ENCODE peak calls at places on chromosomes 5 and 9, in four cellular contexts. D is HL-60, A is OCI-LY7, F is mammary epithelial cell. I is an unnamed sample.

GRCh38 chr5:91311697-91312501 is 71.2 kb downstream of the ARRDC3 start:
- DNase-seq in F (peak; percentile 97), A (peak; percentile 82), D (no peak), I (peak; percentile 76)

GRCh38 chr9:109742759-109743388 is 37.1 kb upstream of the PALM2AKAP2 start:
- DNase-seq in F (no peak), D (no peak), A (no peak), I (no peak)

GRCh38 chr5:56615750-56616149 is 199.6 kb upstream of the MAP3K1 start:
- DNase-seq in F (no peak), D (no peak), A (no peak), I (no peak)

GRCh38 chr5:40240111-40240510 is 439.6 kb upstream of the PTGER4 start:
- DNase-seq in D (no peak), A (no peak), F (peak; percentile 55), I (no peak)

GRCh38 chr5:86875539-86875938 is 257.8 kb downstream of the COX7C start:
- DNase-seq in A (no peak), D (no peak), F (no peak), I (no peak)

GRCh38 chr9:102113191-102113590 is 374.7 kb upstream of the GRIN3A start:
- DNase-seq in F (no peak), D (no peak), A (no peak), I (no peak)

GRCh38 chr9:106954974-106955850 is 92.2 kb downstream of the ZNF462 start:
- DNase-seq in D (no peak), F (no peak), A (no peak), I (no peak)

GRCh38 chr5:152542741-152543140 is 137.7 kb upstream of the NMUR2 start:
- DNase-seq in D (no peak), F (peak; percentile 47), A (no peak), I (no peak)

GRCh38 chr9:131721096-131721495 is 18.8 kb downstream of the RAPGEF1 start:
- DNase-seq in D (no peak), F (no peak), A (no peak), I (no peak)

GRCh38 chr9:86732514-86732913 is 214.8 kb downstream of the GAS1 start:
- DNase-seq in D (no peak), A (no peak), F (peak; percentile 94), I (no peak)

GRCh38 chr5:45741110-45741509 is 44.9 kb upstream of the HCN1 start:
- DNase-seq in A (no peak), D (no peak), F (no peak), I (no peak)

GRCh38 chr5:134240421-134240962 is 14.6 kb upstream of the PPP2CA start:
- DNase-seq in A (no peak), D (no peak), F (peak; percentile 44), I (no peak)

GRCh38 chr9:81182421-81182820 is 506.9 kb downstream of the TLE1 start:
- DNase-seq in D (no peak), F (peak; percentile 40), A (no peak), I (no peak)

GRCh38 chr9:37953775-37954437 is 50.0 kb upstream of the SLC25A51 start:
- DNase-seq in F (peak; percentile 99), A (no peak), D (no peak), I (no peak)

GRCh38 chr5:142872795-142873194 is 102.6 kb downstream of the ARHGAP26 start:
- DNase-seq in A (no peak), D (no peak), F (peak; percentile 98), I (no peak)

GRCh38 chr5:141411575-141411974 is 1.2 kb upstream of the PCDHGA10 start:
- DNase-seq in F (no peak), A (no peak), D (no peak), I (no peak)

GRCh38 chr5:33527696-33528095 is 86.9 kb downstream of the TARS1 start:
- DNase-seq in A (no peak), D (no peak), F (no peak), I (no peak)

GRCh38 chr5:1009359-1010180 is 968 bp downstream of the NKD2 start:
- DNase-seq in D (no peak), A (no peak), F (no peak), I (no peak)

GRCh38 chr5:97998946-97999345 is 774.5 kb upstream of the RGMB start:
- DNase-seq in A (no peak), D (no peak), F (no peak), I (no peak)

GRCh38 chr9:127526655-127527559 is 75.6 kb downstream of the LRSAM1 start:
- DNase-seq in D (no peak), F (no peak), A (no peak), I (no peak)

GRCh38 chr9:128249914-128250838 is 25.6 kb downstream of the GOLGA2 start:
- DNase-seq in F (peak; percentile 86), D (peak; percentile 76), A (peak; percentile 92), I (peak; percentile 98)

GRCh38 chr5:80569086-80569960 is 757 bp downstream of the ANKRD34B start:
- DNase-seq in F (no peak), D (no peak), A (no peak), I (no peak)

GRCh38 chr5:35171108-35171507 is 59.2 kb downstream of the PRLR start:
- DNase-seq in A (no peak), D (no peak), F (no peak), I (no peak)

GRCh38 chr5:9545959-9546851 is at the start of gene SEMA5A:
- DNase-seq in D (no peak), F (peak; percentile 74), A (no peak), I (peak; percentile 26)
- H3K4me3 ChIP-seq in D (no peak within 1 kb of the TSS), F (peak within 1 kb of the TSS; percentile 78), A (no peak within 1 kb of the TSS), I (peak within 1 kb of the TSS; percentile 19)

DNA sequence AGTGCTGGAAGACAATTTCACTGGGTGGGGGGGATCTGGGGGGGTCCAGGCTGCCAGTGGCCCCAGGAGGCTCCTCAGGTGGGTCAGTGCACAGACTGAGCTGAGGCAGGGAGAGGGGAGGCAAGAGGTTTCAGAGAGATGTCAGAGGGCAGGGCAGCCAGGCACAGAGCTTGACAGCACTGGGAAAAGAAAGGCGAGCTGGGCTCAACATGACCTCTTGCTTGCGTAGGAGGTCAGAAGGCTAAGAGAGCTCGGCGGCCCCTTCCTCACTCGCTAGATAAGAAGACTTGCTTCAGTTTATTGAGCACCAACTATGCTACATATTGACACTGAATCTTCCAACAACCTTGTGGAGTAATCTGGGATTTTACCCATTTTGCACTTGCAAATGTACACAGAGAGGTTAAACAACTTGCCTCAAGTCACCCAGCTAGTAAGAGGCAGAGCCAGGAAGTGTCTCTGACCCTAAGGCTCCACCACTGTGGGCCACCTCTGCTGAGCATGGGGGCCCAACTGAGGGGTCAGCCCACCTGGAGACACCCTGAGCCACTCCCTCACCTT is 3.5 kb downstream of the PDLIM7 start:
- DNase-seq in D (no peak), A (no peak), F (no peak), I (no peak)
- H3K4me3 ChIP-seq in D (no peak overlapping the region), A (no peak overlapping the region), F (no peak overlapping the region), I (no peak overlapping the region)

DNA sequence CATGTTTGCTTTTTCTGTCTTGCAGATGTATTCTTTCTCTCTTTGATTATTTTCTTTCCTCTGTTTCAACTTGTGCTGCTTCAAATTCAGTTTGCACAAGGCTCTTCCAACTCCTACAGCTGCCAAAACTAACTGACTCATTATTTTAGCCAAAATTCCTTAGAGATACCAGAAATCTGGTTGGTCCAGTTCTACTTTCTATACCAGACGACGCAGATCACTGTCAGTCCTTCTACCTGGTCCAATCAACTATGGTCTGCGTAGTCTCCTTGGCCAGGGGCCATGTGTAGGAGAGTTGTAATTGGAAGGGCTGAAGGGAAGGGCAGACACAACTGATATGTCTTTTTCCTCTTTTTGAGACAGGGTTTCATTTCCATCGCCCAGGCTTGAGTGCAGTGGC is 51.9 kb upstream of the JAK2 start:
- DNase-seq in A (no peak), D (no peak), F (peak; percentile 79), I (no peak)
- H3K4me3 ChIP-seq in A (no peak overlapping the region), D (no peak overlapping the region), F (peak overlapping the region; percentile 0), I (no peak overlapping the region)

GRCh38 chr5:51398875-51399635 is 15.8 kb downstream of the ISL1 start:
- DNase-seq in A (no peak), D (no peak), F (no peak), I (no peak)
- H3K4me3 ChIP-seq in A (no peak overlapping the region), D (no peak overlapping the region), F (no peak overlapping the region), I (no peak overlapping the region)

GRCh38 chr5:59766394-59766793 is 127.1 kb downstream of the PDE4D start:
- DNase-seq in D (no peak), A (no peak), F (no peak), I (no peak)
- H3K4me3 ChIP-seq in D (no peak overlapping the region), A (no peak overlapping the region), F (peak overlapping the region; percentile 72), I (no peak overlapping the region)

I was measured in CD4-positive, alpha-beta memory T cell.